ENCODE peak calls at places on chromosomes 7 and 10, in eight cellular contexts. One of them, this sample, is unnamed.

GRCh38 chr7:17371656-17372524 is 73.4 kb downstream of the AHR start:
- DNase-seq in stimulated activated CD4-positive, alpha-beta T cell treated with anti-CD3 and anti-CD28 coated beads, Interleukin-4, amount 100 ng/mL, for 48 hours: no peak
- DNase-seq in heart left ventricle: no peak
- DNase-seq in T-helper 9 cell: no peak
- DNase-seq in hepatocyte: peak
- DNase-seq in hepatic stellate cell: peak
- DNase-seq in NCI-H1417: no peak
- DNase-seq in bronchial epithelial cell: peak
- DNase-seq in this sample: no peak

GRCh38 chr10:77501152-77501845 is 136.3 kb downstream of the KCNMA1 start:
- DNase-seq in hepatocyte: peak
- DNase-seq in heart left ventricle: no peak
- DNase-seq in bronchial epithelial cell: peak
- DNase-seq in hepatic stellate cell: peak
- DNase-seq in stimulated activated CD4-positive, alpha-beta T cell treated with anti-CD3 and anti-CD28 coated beads, Interleukin-4, amount 100 ng/mL, for 48 hours: no peak
- DNase-seq in NCI-H1417: no peak
- DNase-seq in T-helper 9 cell: no peak
- DNase-seq in this sample: no peak

GRCh38 chr10:124381011-124381591 is 37.6 kb downstream of the OAT start:
- DNase-seq in bronchial epithelial cell: peak
- DNase-seq in hepatic stellate cell: no peak
- DNase-seq in hepatocyte: no peak
- DNase-seq in heart left ventricle: no peak
- DNase-seq in T-helper 9 cell: no peak
- DNase-seq in stimulated activated CD4-positive, alpha-beta T cell treated with anti-CD3 and anti-CD28 coated beads, Interleukin-4, amount 100 ng/mL, for 48 hours: no peak
- DNase-seq in NCI-H1417: peak
- DNase-seq in this sample: no peak

GRCh38 chr7:1448958-1449357 is 10.3 kb downstream of the MICALL2 start:
- DNase-seq in heart left ventricle: no peak
- DNase-seq in T-helper 9 cell: no peak
- DNase-seq in bronchial epithelial cell: no peak
- DNase-seq in hepatic stellate cell: no peak
- DNase-seq in hepatocyte: no peak
- DNase-seq in NCI-H1417: no peak
- DNase-seq in stimulated activated CD4-positive, alpha-beta T cell treated with anti-CD3 and anti-CD28 coated beads, Interleukin-4, amount 100 ng/mL, for 48 hours: no peak
- DNase-seq in this sample: no peak

GRCh38 chr10:103241262-103242011 is 4.2 kb upstream of the RPEL1 start:
- DNase-seq in hepatic stellate cell: peak
- DNase-seq in stimulated activated CD4-positive, alpha-beta T cell treated with anti-CD3 and anti-CD28 coated beads, Interleukin-4, amount 100 ng/mL, for 48 hours: no peak
- DNase-seq in heart left ventricle: no peak
- DNase-seq in bronchial epithelial cell: peak
- DNase-seq in T-helper 9 cell: no peak
- DNase-seq in NCI-H1417: peak
- DNase-seq in hepatocyte: peak
- DNase-seq in this sample: peak

GRCh38 chr7:12401538-12402364 is 1.9 kb downstream of the VWDE start:
- DNase-seq in T-helper 9 cell: no peak
- DNase-seq in stimulated activated CD4-positive, alpha-beta T cell treated with anti-CD3 and anti-CD28 coated beads, Interleukin-4, amount 100 ng/mL, for 48 hours: no peak
- DNase-seq in bronchial epithelial cell: no peak
- DNase-seq in NCI-H1417: peak
- DNase-seq in heart left ventricle: no peak
- DNase-seq in hepatocyte: no peak
- DNase-seq in hepatic stellate cell: no peak
- DNase-seq in this sample: no peak

GRCh38 chr10:62817763-62818425 is 1.7 kb upstream of the EGR2 start:
- DNase-seq in heart left ventricle: peak
- DNase-seq in stimulated activated CD4-positive, alpha-beta T cell treated with anti-CD3 and anti-CD28 coated beads, Interleukin-4, amount 100 ng/mL, for 48 hours: peak
- DNase-seq in T-helper 9 cell: peak
- DNase-seq in NCI-H1417: peak
- DNase-seq in hepatic stellate cell: peak
- DNase-seq in bronchial epithelial cell: peak
- DNase-seq in hepatocyte: peak
- DNase-seq in this sample: peak

GRCh38 chr10:125878957-125879835 is 1.9 kb downstream of the DHX32 start:
- DNase-seq in stimulated activated CD4-positive, alpha-beta T cell treated with anti-CD3 and anti-CD28 coated beads, Interleukin-4, amount 100 ng/mL, for 48 hours: no peak
- DNase-seq in heart left ventricle: no peak
- DNase-seq in hepatocyte: peak
- DNase-seq in hepatic stellate cell: peak
- DNase-seq in bronchial epithelial cell: peak
- DNase-seq in NCI-H1417: no peak
- DNase-seq in T-helper 9 cell: no peak
- DNase-seq in this sample: peak

GRCh38 chr10:60414877-60415585 is 25.4 kb upstream of the ANK3 start:
- DNase-seq in stimulated activated CD4-positive, alpha-beta T cell treated with anti-CD3 and anti-CD28 coated beads, Interleukin-4, amount 100 ng/mL, for 48 hours: no peak
- DNase-seq in heart left ventricle: no peak
- DNase-seq in hepatic stellate cell: peak
- DNase-seq in NCI-H1417: no peak
- DNase-seq in T-helper 9 cell: no peak
- DNase-seq in hepatocyte: peak
- DNase-seq in bronchial epithelial cell: peak
- DNase-seq in this sample: no peak

GRCh38 chr10:47364911-47365310 is 16.7 kb downstream of the RBP3 start:
- DNase-seq in hepatocyte: no peak
- DNase-seq in hepatic stellate cell: no peak
- DNase-seq in T-helper 9 cell: no peak
- DNase-seq in heart left ventricle: no peak
- DNase-seq in NCI-H1417: no peak
- DNase-seq in stimulated activated CD4-positive, alpha-beta T cell treated with anti-CD3 and anti-CD28 coated beads, Interleukin-4, amount 100 ng/mL, for 48 hours: no peak
- DNase-seq in bronchial epithelial cell: no peak
- DNase-seq in this sample: no peak

GRCh38 chr10:6583447-6583846 is 3.4 kb upstream of the PRKCQ start:
- DNase-seq in heart left ventricle: no peak
- DNase-seq in hepatic stellate cell: no peak
- DNase-seq in NCI-H1417: no peak
- DNase-seq in bronchial epithelial cell: no peak
- DNase-seq in stimulated activated CD4-positive, alpha-beta T cell treated with anti-CD3 and anti-CD28 coated beads, Interleukin-4, amount 100 ng/mL, for 48 hours: peak
- DNase-seq in T-helper 9 cell: no peak
- DNase-seq in hepatocyte: no peak
- DNase-seq in this sample: no peak

GRCh38 chr10:131869344-131869743 is 31.5 kb upstream of the PPP2R2D start:
- DNase-seq in hepatic stellate cell: no peak
- DNase-seq in hepatocyte: no peak
- DNase-seq in stimulated activated CD4-positive, alpha-beta T cell treated with anti-CD3 and anti-CD28 coated beads, Interleukin-4, amount 100 ng/mL, for 48 hours: no peak
- DNase-seq in T-helper 9 cell: no peak
- DNase-seq in heart left ventricle: no peak
- DNase-seq in NCI-H1417: no peak
- DNase-seq in bronchial epithelial cell: no peak
- DNase-seq in this sample: no peak